ENCODE peak calls at places on chromosome 19, in seven cellular contexts. E, T, U, F, L, A and J are unnamed samples.

GRCh38 chr19:32581704-32582164 is 744 bp downstream of the PDCD5 start:
- DNase-seq in E (peak), T (peak), U (no peak), F (no peak), L (no peak), A (peak), J (no peak)

GRCh38 chr19:31578326-31578725 is 229.1 kb upstream of the TSHZ3 start:
- DNase-seq in E (no peak), T (no peak), U (no peak), F (no peak), L (no peak), A (no peak), J (no peak)

GRCh38 chr19:38561053-38561606 is 56.6 kb downstream of the MAP4K1 start:
- DNase-seq in E (no peak), T (no peak), U (no peak), F (no peak), L (no peak), A (no peak), J (no peak)

GRCh38 chr19:33796164-33797100 is at the start of gene KCTD15:
- DNase-seq in E (peak), T (peak), U (no peak), F (no peak), L (no peak), A (peak), J (no peak)

GRCh38 chr19:55319786-55320185 is 5.4 kb downstream of the TMEM150B start:
- DNase-seq in E (peak), T (peak), U (no peak), F (no peak), L (no peak), A (peak), J (no peak)

GRCh38 chr19:21434967-21435544 is 38.1 kb downstream of the ZNF493 start:
- DNase-seq in E (no peak), T (no peak), U (no peak), F (no peak), L (no peak), A (peak), J (peak)

GRCh38 chr19:14505488-14506239 is 9.7 kb upstream of the GIPC1 start:
- DNase-seq in E (peak), T (peak), U (peak), F (no peak), L (peak), A (peak), J (no peak)

GRCh38 chr19:29923653-29924052 is 18.4 kb upstream of the URI1 start:
- DNase-seq in E (no peak), T (no peak), U (no peak), F (no peak), L (no peak), A (no peak), J (no peak)

GRCh38 chr19:277581-278165 is 13.5 kb downstream of the PLPP2 start:
- DNase-seq in E (no peak), T (peak), U (no peak), F (no peak), L (no peak), A (peak), J (no peak)

GRCh38 chr19:33758541-33759013 is 38.1 kb upstream of the KCTD15 start:
- DNase-seq in E (no peak), T (no peak), U (no peak), F (no peak), L (no peak), A (no peak), J (peak)

GRCh38 chr19:34806976-34807860 is 34.2 kb upstream of the ZNF599 start:
- DNase-seq in E (peak), T (no peak), U (no peak), F (no peak), L (no peak), A (no peak), J (no peak)

GRCh38 chr19:33440241-33440640 is 66.7 kb downstream of the CEBPG start:
- DNase-seq in E (no peak), T (no peak), U (no peak), F (no peak), L (no peak), A (no peak), J (no peak)

GRCh38 chr19:51571599-51571998 is 516 bp downstream of the ZNF175 start:
- DNase-seq in E (no peak), T (no peak), U (no peak), F (no peak), L (no peak), A (peak), J (no peak)

GRCh38 chr19:33678796-33679195 is 57.0 kb downstream of the CHST8 start:
- DNase-seq in E (no peak), T (no peak), U (no peak), F (no peak), L (no peak), A (peak), J (no peak)

GRCh38 chr19:51359294-51359693 is 6.9 kb downstream of the ETFB start:
- DNase-seq in E (no peak), T (no peak), U (no peak), F (no peak), L (no peak), A (no peak), J (no peak)

GRCh38 chr19:2988568-2988967 is 11.2 kb downstream of the TLE6 start:
- DNase-seq in E (no peak), T (no peak), U (no peak), F (no peak), L (no peak), A (no peak), J (no peak)

GRCh38 chr19:48381178-48381950 is 10.0 kb downstream of the KDELR1 start:
- DNase-seq in E (no peak), T (no peak), U (no peak), F (no peak), L (no peak), A (no peak), J (no peak)

GRCh38 chr19:56170261-56170660 is 5.5 kb upstream of the GALP start:
- DNase-seq in E (peak), T (no peak), U (no peak), F (no peak), L (peak), A (no peak), J (no peak)

DNA sequence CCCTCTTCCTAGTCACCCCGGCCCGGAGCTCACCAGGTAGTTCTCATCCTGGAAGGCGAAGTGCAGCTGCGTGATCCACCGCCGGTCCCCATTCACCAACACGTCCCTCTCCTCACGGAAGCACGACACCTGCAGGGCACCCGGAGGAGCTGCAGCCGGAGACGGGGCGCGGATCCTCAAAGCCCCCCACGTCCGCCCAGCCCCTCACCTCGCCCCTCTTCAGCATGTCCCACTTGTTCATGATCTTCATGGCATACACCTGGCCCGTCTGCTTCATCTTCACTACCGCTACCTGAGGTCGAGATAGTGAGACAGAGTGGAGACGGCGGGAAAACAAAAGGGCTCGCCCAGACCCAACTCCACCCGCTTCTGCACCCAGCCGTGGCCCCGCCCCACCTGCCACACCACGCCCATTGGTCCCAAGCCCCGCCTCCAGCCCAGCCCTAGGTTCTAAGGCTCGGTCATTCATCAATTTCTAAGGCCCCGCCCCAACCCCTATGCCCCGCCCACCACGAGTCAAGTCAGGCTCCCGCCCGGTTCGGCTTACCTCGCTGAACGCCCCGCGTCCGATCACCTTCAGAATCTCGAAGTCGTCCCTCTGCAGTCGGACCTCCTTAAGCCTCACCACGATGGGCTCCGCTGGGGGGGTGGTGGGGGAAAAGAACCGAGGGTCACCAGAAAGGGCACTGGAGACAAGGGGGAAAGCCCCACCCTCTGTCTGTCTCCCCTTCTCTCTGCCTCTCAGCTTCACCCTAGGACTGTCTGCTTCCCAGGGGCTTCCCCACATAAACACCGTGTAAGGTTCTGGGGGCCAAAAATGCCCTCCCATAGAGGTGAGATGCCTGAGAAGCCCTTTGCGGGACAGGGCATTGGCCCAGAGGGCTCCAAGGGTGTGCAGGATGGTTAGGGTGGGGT is 2.8 kb downstream of the DMPK start:
- DNase-seq in E (peak), T (peak), U (peak), F (peak), L (peak), A (peak), J (peak)
- TF ChIP-seq JUND in E (peak), T (no peak), U (no peak), F (no peak), L (no peak), A (no peak), J (no peak)

GRCh38 chr19:18412610-18413239 is 6.5 kb upstream of the SSBP4 start:
- DNase-seq in E (no peak), T (no peak), U (no peak), F (no peak), L (no peak), A (no peak), J (no peak)

GRCh38 chr19:18416778-18417249 is 2.4 kb upstream of the SSBP4 start:
- DNase-seq in E (peak), T (peak), U (no peak), F (no peak), L (peak), A (peak), J (peak)

GRCh38 chr19:18417250-18418033 is 1.8 kb upstream of the SSBP4 start:
- DNase-seq in E (peak), T (peak), U (no peak), F (no peak), L (peak), A (peak), J (peak)

GRCh38 chr19:18414504-18415176 is 4.6 kb upstream of the SSBP4 start:
- DNase-seq in E (peak), T (no peak), U (no peak), F (no peak), L (no peak), A (no peak), J (no peak)

DNA sequence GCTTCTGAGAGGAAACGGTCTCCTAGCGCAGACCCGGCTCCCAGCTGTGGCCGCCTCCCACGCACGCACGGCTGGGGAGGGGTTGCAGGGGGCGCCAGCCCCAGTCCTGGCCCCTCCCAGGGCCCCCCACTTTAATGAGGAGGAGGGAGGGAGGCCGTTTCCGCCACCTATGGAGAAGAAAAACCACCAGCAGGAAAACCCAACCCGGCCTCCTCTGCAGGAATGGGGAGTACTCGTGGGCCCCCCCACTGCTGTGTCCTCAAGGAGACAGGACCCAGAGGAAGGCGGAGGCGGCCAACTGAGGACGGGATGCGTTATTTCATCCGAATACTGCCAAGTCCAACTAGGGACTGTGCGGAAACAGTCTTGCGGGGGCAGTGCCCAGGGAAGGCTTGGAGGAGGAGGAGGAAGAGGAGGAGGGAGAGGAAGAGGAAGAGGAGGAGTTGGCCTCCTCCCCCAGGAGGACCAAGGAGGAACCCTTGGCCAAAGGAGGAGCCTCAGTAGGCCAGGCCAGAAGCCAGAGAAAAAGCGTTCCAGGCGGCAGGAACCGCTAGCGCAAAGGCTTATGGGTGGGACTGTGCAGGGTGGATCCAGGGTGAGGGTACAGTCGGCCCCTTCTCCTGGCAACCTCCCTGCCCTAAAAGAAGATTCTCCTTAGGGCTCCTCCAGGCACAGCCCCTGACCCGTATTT is 3.9 kb upstream of the SSBP4 start:
- DNase-seq in E (peak), T (no peak), U (no peak), F (no peak), L (no peak), A (no peak), J (peak)
- TF ChIP-seq JUND in E (no peak), T (no peak), U (no peak), F (no peak), L (no peak), A (no peak), J (no peak)

GRCh38 chr19:46975918-46976782 is 43.5 kb upstream of the NPAS1 start:
- DNase-seq in E (no peak), T (peak), U (peak), F (no peak), L (peak), A (peak), J (peak)

GRCh38 chr19:46978470-46978869 is 41.2 kb upstream of the NPAS1 start:
- DNase-seq in E (no peak), T (no peak), U (no peak), F (no peak), L (no peak), A (no peak), J (no peak)

GRCh38 chr19:46976845-46977320 is 42.8 kb upstream of the NPAS1 start:
- DNase-seq in E (peak), T (no peak), U (no peak), F (no peak), L (no peak), A (peak), J (no peak)

GRCh38 chr19:46979103-46979769 is 40.4 kb upstream of the NPAS1 start:
- DNase-seq in E (no peak), T (no peak), U (no peak), F (no peak), L (no peak), A (no peak), J (no peak)

GRCh38 chr19:46977548-46977947 is 42.1 kb upstream of the NPAS1 start:
- DNase-seq in E (no peak), T (no peak), U (no peak), F (no peak), L (no peak), A (peak), J (no peak)
- TF ChIP-seq JUND in E (no peak), T (no peak), U (no peak), F (no peak), L (no peak), A (no peak), J (no peak)

GRCh38 chr19:7292352-7292949 is 1.8 kb downstream of the INSR start:
- DNase-seq in E (no peak), T (no peak), U (no peak), F (no peak), L (no peak), A (no peak), J (no peak)

GRCh38 chr19:7288131-7288530 is 6.1 kb downstream of the INSR start:
- DNase-seq in E (no peak), T (no peak), U (no peak), F (no peak), L (no peak), A (no peak), J (no peak)

GRCh38 chr19:7287716-7288115 is 6.5 kb downstream of the INSR start:
- DNase-seq in E (no peak), T (no peak), U (no peak), F (no peak), L (peak), A (no peak), J (no peak)

GRCh38 chr19:7292950-7293794 is 1.0 kb downstream of the INSR start:
- DNase-seq in E (no peak), T (peak), U (no peak), F (no peak), L (peak), A (peak), J (no peak)

GRCh38 chr19:7288977-7289376 is 5.2 kb downstream of the INSR start:
- DNase-seq in E (no peak), T (no peak), U (no peak), F (no peak), L (no peak), A (peak), J (no peak)
- TF ChIP-seq JUND in E (no peak), T (no peak), U (no peak), F (no peak), L (no peak), A (no peak), J (no peak)